ENCODE peak calls at places on chromosomes 1 and 21, in eight cellular contexts. I, H, K, B, W, J, P and Y are unnamed samples.

GRCh38 chr1:160353223-160353622 is 10.0 kb downstream of the NCSTN start:
- DNase-seq in B (no peak), I (no peak), P (peak), W (no peak), K (no peak), H (no peak), J (no peak), Y (no peak)

GRCh38 chr21:35390013-35390776 is 341.1 kb upstream of the RUNX1 start:
- DNase-seq in P (peak), I (no peak), B (no peak), K (no peak), W (peak), H (peak), J (no peak), Y (peak)

GRCh38 chr1:243748227-243748626 is 101.8 kb downstream of the AKT3 start:
- DNase-seq in W (no peak), B (no peak), H (no peak), P (peak), K (no peak), J (no peak), I (no peak), Y (no peak)

GRCh38 chr1:69290266-69290665 is 277.5 kb upstream of the LRRC7 start:
- DNase-seq in P (peak), J (no peak), W (no peak), H (no peak), I (no peak), B (peak), K (no peak), Y (no peak)

GRCh38 chr1:220927442-220927841 is 48.2 kb downstream of the HLX start:
- DNase-seq in B (no peak), H (no peak), I (no peak), K (no peak), P (no peak), W (no peak), J (no peak), Y (no peak)

GRCh38 chr1:55813619-55814018 is 598.5 kb upstream of the USP24 start:
- DNase-seq in I (no peak), P (peak), H (no peak), K (no peak), J (no peak), B (no peak), W (peak), Y (peak)

GRCh38 chr21:29302340-29302991 is 3.7 kb downstream of the BACH1 start:
- DNase-seq in H (no peak), I (no peak), P (peak), W (peak), J (no peak), K (no peak), B (no peak), Y (no peak)

GRCh38 chr1:32240140-32240951 is 6.7 kb upstream of the FAM167B start:
- DNase-seq in K (peak), J (peak), B (no peak), I (no peak), W (peak), H (no peak), P (no peak), Y (no peak)

GRCh38 chr1:201593200-201593828 is 54.4 kb downstream of the NAV1 start:
- DNase-seq in B (peak), P (peak), K (no peak), J (no peak), H (peak), I (no peak), W (peak), Y (peak)

GRCh38 chr1:35449334-35450008 is 107.7 kb downstream of the KIAA0319L start:
- DNase-seq in J (no peak), I (no peak), K (no peak), H (no peak), P (peak), B (peak), W (peak), Y (no peak)

GRCh38 chr1:103111926-103112325 is 3.6 kb upstream of the COL11A1 start:
- DNase-seq in J (no peak), W (peak), H (no peak), K (no peak), P (no peak), I (no peak), B (no peak), Y (no peak)

GRCh38 chr1:91754348-91754747 is 131.6 kb downstream of the TGFBR3 start:
- DNase-seq in K (peak), P (peak), J (no peak), H (peak), I (no peak), W (peak), B (no peak), Y (no peak)

GRCh38 chr1:175338447-175339135 is 146.0 kb upstream of the KIAA0040 start:
- DNase-seq in P (no peak), I (peak), B (no peak), W (peak), K (peak), J (no peak), H (no peak), Y (no peak)

GRCh38 chr1:244053831-244054230 is 2.7 kb downstream of the ZBTB18 start:
- DNase-seq in H (no peak), K (no peak), P (no peak), W (no peak), J (no peak), I (no peak), B (no peak), Y (no peak)